ENCODE peak calls at places on chromosomes 7 and 10, in eight cellular contexts. One of them, this sample, is unnamed.

GRCh38 chr10:68231106-68231901 is 609 bp downstream of the ATOH7 start:
- DNase-seq in HFFc6: peak; percentile 37
- DNase-seq in GM04503: peak; percentile 20
- DNase-seq in GM13977: peak; percentile 92
- DNase-seq in GM04504: peak; percentile 35
- DNase-seq in nephron progenitor cell: peak; percentile 80
- DNase-seq in glutamatergic neuron: peak; percentile 85
- DNase-seq in mesenchymal stem cell: peak; percentile 75
- DNase-seq in this sample: no peak

GRCh38 chr7:23653942-23654341 is 26.1 kb upstream of the FAM221A start:
- DNase-seq in HFFc6: no peak
- DNase-seq in GM04503: no peak
- DNase-seq in GM13977: no peak
- DNase-seq in GM04504: no peak
- DNase-seq in nephron progenitor cell: no peak
- DNase-seq in glutamatergic neuron: no peak
- DNase-seq in mesenchymal stem cell: peak; percentile 5
- DNase-seq in this sample: no peak

GRCh38 chr10:14552010-14552409 is 221.3 kb upstream of the FRMD4A start:
- DNase-seq in HFFc6: no peak
- DNase-seq in GM04503: no peak
- DNase-seq in GM13977: no peak
- DNase-seq in GM04504: no peak
- DNase-seq in nephron progenitor cell: no peak
- DNase-seq in glutamatergic neuron: no peak
- DNase-seq in mesenchymal stem cell: no peak
- DNase-seq in this sample: no peak

GRCh38 chr7:132138817-132139216 is 437.5 kb downstream of the PLXNA4 start:
- DNase-seq in HFFc6: no peak
- DNase-seq in GM04503: no peak
- DNase-seq in GM13977: no peak
- DNase-seq in GM04504: no peak
- DNase-seq in nephron progenitor cell: no peak
- DNase-seq in glutamatergic neuron: no peak
- DNase-seq in mesenchymal stem cell: no peak
- DNase-seq in this sample: no peak

GRCh38 chr7:9091282-9091681 is 657.9 kb downstream of the NXPH1 start:
- DNase-seq in HFFc6: no peak
- DNase-seq in GM04503: no peak
- DNase-seq in GM13977: peak; percentile 4
- DNase-seq in GM04504: no peak
- DNase-seq in nephron progenitor cell: no peak
- DNase-seq in glutamatergic neuron: no peak
- DNase-seq in mesenchymal stem cell: no peak
- DNase-seq in this sample: no peak

GRCh38 chr7:4774007-4774406 is 1.4 kb upstream of the AP5Z1 start:
- DNase-seq in HFFc6: no peak
- DNase-seq in GM04503: no peak
- DNase-seq in GM13977: no peak
- DNase-seq in GM04504: no peak
- DNase-seq in nephron progenitor cell: no peak
- DNase-seq in glutamatergic neuron: no peak
- DNase-seq in mesenchymal stem cell: no peak
- DNase-seq in this sample: no peak

GRCh38 chr7:96837583-96837982 is 127.9 kb upstream of the SEM1 start:
- DNase-seq in HFFc6: no peak
- DNase-seq in GM04503: no peak
- DNase-seq in GM13977: peak; percentile 33
- DNase-seq in GM04504: no peak
- DNase-seq in nephron progenitor cell: no peak
- DNase-seq in glutamatergic neuron: no peak
- DNase-seq in mesenchymal stem cell: no peak
- DNase-seq in this sample: no peak

GRCh38 chr7:30028749-30029635 is 780 bp downstream of the PLEKHA8 start:
- DNase-seq in HFFc6: peak; percentile 22
- DNase-seq in GM04503: no peak
- DNase-seq in GM13977: peak; percentile 46
- DNase-seq in GM04504: no peak
- DNase-seq in nephron progenitor cell: no peak
- DNase-seq in glutamatergic neuron: no peak
- DNase-seq in mesenchymal stem cell: peak; percentile 59
- DNase-seq in this sample: no peak

GRCh38 chr10:98898987-98899386 is 336.7 kb downstream of the HPSE2 start:
- DNase-seq in HFFc6: no peak
- DNase-seq in GM04503: no peak
- DNase-seq in GM13977: no peak
- DNase-seq in GM04504: no peak
- DNase-seq in nephron progenitor cell: no peak
- DNase-seq in glutamatergic neuron: no peak
- DNase-seq in mesenchymal stem cell: no peak
- DNase-seq in this sample: no peak

GRCh38 chr7:18445483-18445882 is 50.1 kb upstream of the HDAC9 start:
- DNase-seq in HFFc6: no peak
- DNase-seq in GM04503: no peak
- DNase-seq in GM13977: no peak
- DNase-seq in GM04504: no peak
- DNase-seq in nephron progenitor cell: no peak
- DNase-seq in glutamatergic neuron: no peak
- DNase-seq in mesenchymal stem cell: no peak
- DNase-seq in this sample: no peak

GRCh38 chr10:7277874-7278273 is 133.0 kb downstream of the SFMBT2 start:
- DNase-seq in HFFc6: no peak
- DNase-seq in GM04503: no peak
- DNase-seq in GM13977: no peak
- DNase-seq in GM04504: no peak
- DNase-seq in nephron progenitor cell: no peak
- DNase-seq in glutamatergic neuron: no peak
- DNase-seq in mesenchymal stem cell: no peak
- DNase-seq in this sample: no peak

GRCh38 chr10:8912108-8912507 is 857.6 kb downstream of the GATA3 start:
- DNase-seq in HFFc6: no peak
- DNase-seq in GM04503: no peak
- DNase-seq in GM13977: no peak
- DNase-seq in GM04504: no peak
- DNase-seq in nephron progenitor cell: no peak
- DNase-seq in glutamatergic neuron: no peak
- DNase-seq in mesenchymal stem cell: no peak
- DNase-seq in this sample: no peak

GRCh38 chr7:154905615-154906014 is 97.3 kb downstream of the PAXIP1 start:
- DNase-seq in HFFc6: no peak
- DNase-seq in GM04503: no peak
- DNase-seq in GM13977: no peak
- DNase-seq in GM04504: no peak
- DNase-seq in nephron progenitor cell: no peak
- DNase-seq in glutamatergic neuron: no peak
- DNase-seq in mesenchymal stem cell: no peak
- DNase-seq in this sample: no peak

GRCh38 chr7:131654668-131655326 is 98.4 kb upstream of the PODXL start:
- DNase-seq in HFFc6: peak; percentile 84
- DNase-seq in GM04503: no peak
- DNase-seq in GM13977: peak; percentile 88
- DNase-seq in GM04504: peak; percentile 45
- DNase-seq in nephron progenitor cell: peak; percentile 96
- DNase-seq in glutamatergic neuron: peak; percentile 97
- DNase-seq in mesenchymal stem cell: peak; percentile 70
- DNase-seq in this sample: no peak

GRCh38 chr10:76297787-76298281 is 866.4 kb downstream of the LRMDA start:
- DNase-seq in HFFc6: no peak
- DNase-seq in GM04503: no peak
- DNase-seq in GM13977: no peak
- DNase-seq in GM04504: no peak
- DNase-seq in nephron progenitor cell: no peak
- DNase-seq in glutamatergic neuron: peak; percentile 19
- DNase-seq in mesenchymal stem cell: no peak
- DNase-seq in this sample: peak; percentile 70

GRCh38 chr10:79929409-79929904 is 19.4 kb downstream of the SFTPD start:
- DNase-seq in HFFc6: peak; percentile 46
- DNase-seq in GM04503: no peak
- DNase-seq in GM13977: peak; percentile 74
- DNase-seq in GM04504: peak; percentile 35
- DNase-seq in nephron progenitor cell: peak; percentile 84
- DNase-seq in glutamatergic neuron: peak; percentile 90
- DNase-seq in mesenchymal stem cell: peak; percentile 62
- DNase-seq in this sample: no peak

GRCh38 chr10:22613011-22613410 is 101.4 kb downstream of the PIP4K2A start:
- DNase-seq in HFFc6: no peak
- DNase-seq in GM04503: no peak
- DNase-seq in GM13977: no peak
- DNase-seq in GM04504: no peak
- DNase-seq in nephron progenitor cell: no peak
- DNase-seq in glutamatergic neuron: no peak
- DNase-seq in mesenchymal stem cell: no peak
- DNase-seq in this sample: no peak

GRCh38 chr10:78604721-78605120 is 464.0 kb upstream of the ZMIZ1 start:
- DNase-seq in HFFc6: no peak
- DNase-seq in GM04503: no peak
- DNase-seq in GM13977: no peak
- DNase-seq in GM04504: no peak
- DNase-seq in nephron progenitor cell: no peak
- DNase-seq in glutamatergic neuron: no peak
- DNase-seq in mesenchymal stem cell: no peak
- DNase-seq in this sample: no peak

GRCh38 chr10:97356318-97356914 is 21.9 kb upstream of the FRAT2 start:
- DNase-seq in HFFc6: no peak
- DNase-seq in GM04503: peak; percentile 37
- DNase-seq in GM13977: no peak
- DNase-seq in GM04504: peak; percentile 71
- DNase-seq in nephron progenitor cell: no peak
- DNase-seq in glutamatergic neuron: no peak
- DNase-seq in mesenchymal stem cell: no peak
- DNase-seq in this sample: no peak

GRCh38 chr7:154584352-154585252 is 418.3 kb downstream of the PAXIP1 start:
- DNase-seq in HFFc6: no peak
- DNase-seq in GM04503: no peak
- DNase-seq in GM13977: no peak
- DNase-seq in GM04504: no peak
- DNase-seq in nephron progenitor cell: no peak
- DNase-seq in glutamatergic neuron: no peak
- DNase-seq in mesenchymal stem cell: no peak
- DNase-seq in this sample: no peak

GRCh38 chr7:114409750-114410149 is 4.9 kb upstream of the FOXP2 start:
- DNase-seq in HFFc6: peak; percentile 2
- DNase-seq in GM04503: no peak
- DNase-seq in GM13977: no peak
- DNase-seq in GM04504: peak; percentile 3
- DNase-seq in nephron progenitor cell: no peak
- DNase-seq in glutamatergic neuron: no peak
- DNase-seq in mesenchymal stem cell: no peak
- DNase-seq in this sample: no peak

GRCh38 chr7:128821724-128822123 is 8.5 kb upstream of the FLNC start:
- DNase-seq in HFFc6: no peak
- DNase-seq in GM04503: no peak
- DNase-seq in GM13977: no peak
- DNase-seq in GM04504: no peak
- DNase-seq in nephron progenitor cell: no peak
- DNase-seq in glutamatergic neuron: no peak
- DNase-seq in mesenchymal stem cell: no peak
- DNase-seq in this sample: no peak

GRCh38 chr10:69389827-69390490 is 26.8 kb downstream of the TACR2 start:
- DNase-seq in HFFc6: no peak
- DNase-seq in GM04503: no peak
- DNase-seq in GM13977: no peak
- DNase-seq in GM04504: no peak
- DNase-seq in nephron progenitor cell: no peak
- DNase-seq in glutamatergic neuron: peak; percentile 59
- DNase-seq in mesenchymal stem cell: no peak
- DNase-seq in this sample: peak; percentile 15

GRCh38 chr10:123569436-123570010 is 96.6 kb upstream of the GPR26 start:
- DNase-seq in HFFc6: no peak
- DNase-seq in GM04503: no peak
- DNase-seq in GM13977: no peak
- DNase-seq in GM04504: no peak
- DNase-seq in nephron progenitor cell: no peak
- DNase-seq in glutamatergic neuron: no peak
- DNase-seq in mesenchymal stem cell: no peak
- DNase-seq in this sample: no peak

GRCh38 chr7:100089458-100090201 is 861 bp downstream of the COPS6 start:
- DNase-seq in HFFc6: peak; percentile 53
- DNase-seq in GM04503: no peak
- DNase-seq in GM13977: no peak
- DNase-seq in GM04504: no peak
- DNase-seq in nephron progenitor cell: no peak
- DNase-seq in glutamatergic neuron: no peak
- DNase-seq in mesenchymal stem cell: peak; percentile 58
- DNase-seq in this sample: no peak

GRCh38 chr10:224571-224970 is 89.3 kb downstream of the ZMYND11 start:
- DNase-seq in HFFc6: no peak
- DNase-seq in GM04503: no peak
- DNase-seq in GM13977: no peak
- DNase-seq in GM04504: no peak
- DNase-seq in nephron progenitor cell: no peak
- DNase-seq in glutamatergic neuron: no peak
- DNase-seq in mesenchymal stem cell: no peak
- DNase-seq in this sample: no peak

GRCh38 chr7:140696024-140696678 is 357 bp upstream of the NDUFB2 start:
- DNase-seq in HFFc6: peak; percentile 89
- DNase-seq in GM04503: peak; percentile 54
- DNase-seq in GM13977: peak; percentile 95
- DNase-seq in GM04504: peak; percentile 82
- DNase-seq in nephron progenitor cell: peak; percentile 98
- DNase-seq in glutamatergic neuron: no peak
- DNase-seq in mesenchymal stem cell: peak; percentile 95
- DNase-seq in this sample: peak; percentile 64

GRCh38 chr7:85529197-85529596 is 342.3 kb upstream of the SEMA3D start:
- DNase-seq in HFFc6: peak; percentile 25
- DNase-seq in GM04503: no peak
- DNase-seq in GM13977: no peak
- DNase-seq in GM04504: no peak
- DNase-seq in nephron progenitor cell: no peak
- DNase-seq in glutamatergic neuron: no peak
- DNase-seq in mesenchymal stem cell: peak; percentile 50
- DNase-seq in this sample: no peak

GRCh38 chr7:156096806-156097538 is 284.7 kb upstream of the SHH start:
- DNase-seq in HFFc6: no peak
- DNase-seq in GM04503: no peak
- DNase-seq in GM13977: no peak
- DNase-seq in GM04504: no peak
- DNase-seq in nephron progenitor cell: no peak
- DNase-seq in glutamatergic neuron: no peak
- DNase-seq in mesenchymal stem cell: no peak
- DNase-seq in this sample: no peak

GRCh38 chr7:47817922-47818321 is 130.3 kb downstream of the PKD1L1 start:
- DNase-seq in HFFc6: no peak
- DNase-seq in GM04503: no peak
- DNase-seq in GM13977: no peak
- DNase-seq in GM04504: no peak
- DNase-seq in nephron progenitor cell: no peak
- DNase-seq in glutamatergic neuron: no peak
- DNase-seq in mesenchymal stem cell: no peak
- DNase-seq in this sample: no peak

GRCh38 chr10:47237316-47238260 is 62.4 kb upstream of the GDF10 start:
- DNase-seq in HFFc6: no peak
- DNase-seq in GM04503: no peak
- DNase-seq in GM13977: no peak
- DNase-seq in GM04504: no peak
- DNase-seq in nephron progenitor cell: no peak
- DNase-seq in glutamatergic neuron: no peak
- DNase-seq in mesenchymal stem cell: no peak
- DNase-seq in this sample: no peak

GRCh38 chr7:131957338-131958025 is 401.1 kb upstream of the PODXL start:
- DNase-seq in HFFc6: no peak
- DNase-seq in GM04503: no peak
- DNase-seq in GM13977: no peak
- DNase-seq in GM04504: no peak
- DNase-seq in nephron progenitor cell: no peak
- DNase-seq in glutamatergic neuron: no peak
- DNase-seq in mesenchymal stem cell: no peak
- DNase-seq in this sample: no peak

GRCh38 chr10:91006001-91006751 is 85.3 kb upstream of the ANKRD1 start:
- DNase-seq in HFFc6: peak; percentile 75
- DNase-seq in GM04503: peak; percentile 20
- DNase-seq in GM13977: peak; percentile 26
- DNase-seq in GM04504: peak; percentile 36
- DNase-seq in nephron progenitor cell: peak; percentile 62
- DNase-seq in glutamatergic neuron: peak; percentile 59
- DNase-seq in mesenchymal stem cell: peak; percentile 75
- DNase-seq in this sample: peak; percentile 82

GRCh38 chr10:105041956-105042355 is 400.9 kb downstream of the SORCS3 start:
- DNase-seq in HFFc6: no peak
- DNase-seq in GM04503: no peak
- DNase-seq in GM13977: no peak
- DNase-seq in GM04504: no peak
- DNase-seq in nephron progenitor cell: no peak
- DNase-seq in glutamatergic neuron: no peak
- DNase-seq in mesenchymal stem cell: no peak
- DNase-seq in this sample: no peak

This sample was measured in retinal pigment epithelial cell.